ENCODE peak calls at places on chromosomes 6 and 20, in five cellular contexts. P, Z, T, M and E are unnamed samples.

GRCh38 chr6:36577298-36577697 is 16.9 kb upstream of the SRSF3 start:
- DNase-seq in Z (peak; percentile 33), M (no peak), P (peak; percentile 40), T (no peak), E (no peak)

GRCh38 chr20:56460459-56460858 is 8.0 kb upstream of the RTF2 start:
- DNase-seq in M (no peak), T (no peak), P (no peak), Z (no peak), E (no peak)

GRCh38 chr6:105753184-105754097 is 332.7 kb upstream of the PRDM1 start:
- DNase-seq in Z (peak; percentile 31), P (no peak), T (no peak), M (no peak), E (no peak)

GRCh38 chr6:93784794-93785757 is 365.7 kb upstream of the EPHA7 start:
- DNase-seq in P (no peak), M (no peak), Z (no peak), T (peak; percentile 84), E (no peak)

GRCh38 chr6:83884523-83884922 is 25.0 kb downstream of the CYB5R4 start:
- DNase-seq in P (peak; percentile 39), Z (peak; percentile 42), T (no peak), M (no peak), E (peak; percentile 37)

GRCh38 chr6:75278474-75279077 is 6.0 kb downstream of the TMEM30A start:
- DNase-seq in Z (no peak), M (no peak), T (no peak), P (no peak), E (no peak)

GRCh38 chr20:50916257-50916656 is 15.0 kb downstream of the ADNP start:
- DNase-seq in M (no peak), P (peak; percentile 40), T (no peak), Z (no peak), E (no peak)

GRCh38 chr6:3211681-3212080 is 15.8 kb downstream of the TUBB2B start:
- DNase-seq in T (no peak), M (no peak), Z (no peak), P (no peak), E (no peak)

GRCh38 chr6:143603474-143603873 is 74.3 kb upstream of the PHACTR2 start:
- DNase-seq in M (no peak), P (no peak), Z (no peak), T (no peak), E (no peak)

GRCh38 chr20:10466855-10467254 is 31.8 kb downstream of the SLX4IP start:
- DNase-seq in P (no peak), M (no peak), Z (no peak), T (no peak), E (no peak)

GRCh38 chr20:57426831-57427230 is 35.6 kb downstream of the RBM38 start:
- DNase-seq in Z (no peak), T (no peak), M (no peak), P (no peak), E (no peak)

GRCh38 chr6:43954311-43955131 is 172.7 kb downstream of the MRPL14 start:
- DNase-seq in T (no peak), Z (no peak), P (no peak), M (peak; percentile 40), E (no peak)

GRCh38 chr6:159908535-159908934 is 17.7 kb downstream of the MAS1 start:
- DNase-seq in T (no peak), M (no peak), Z (no peak), P (no peak), E (no peak)

GRCh38 chr20:47198254-47198671 is 158.2 kb downstream of the ZMYND8 start:
- DNase-seq in P (no peak), Z (no peak), M (no peak), T (no peak), E (peak; percentile 27)

GRCh38 chr6:7887278-7887991 is 23.2 kb downstream of the TXNDC5 start:
- DNase-seq in Z (no peak), P (no peak), M (no peak), T (no peak), E (no peak)

GRCh38 chr6:21745543-21746337 is 152.2 kb downstream of the SOX4 start:
- DNase-seq in M (no peak), Z (no peak), T (no peak), P (no peak), E (no peak)

GRCh38 chr6:34067814-34068213 is 78.1 kb downstream of the GRM4 start:
- DNase-seq in P (no peak), M (no peak), T (no peak), Z (no peak), E (no peak)
- TF ChIP-seq SIN3A in P (no peak), M (no peak), T (no peak), Z (no peak), E (no peak)

DNA sequence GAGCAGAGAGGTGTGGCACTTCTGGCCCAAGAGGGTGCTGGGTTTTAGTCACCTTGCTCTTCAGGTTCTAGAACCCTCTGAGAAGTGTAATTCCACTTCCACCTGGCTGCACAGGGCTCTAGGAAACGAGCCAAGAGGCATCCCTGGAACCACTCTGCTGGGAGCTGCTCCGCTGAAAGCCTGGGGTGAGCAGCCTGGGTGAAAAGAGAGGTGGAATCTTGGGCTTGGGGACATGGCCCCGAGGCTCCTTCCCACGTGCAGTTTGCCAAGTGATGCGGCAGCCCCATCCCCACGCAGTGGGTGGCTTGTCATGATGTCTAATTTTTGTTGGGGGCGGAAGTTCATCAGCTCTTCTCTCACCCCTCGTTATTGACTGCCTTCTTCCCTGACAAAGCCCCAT is 32.8 kb downstream of the PPP1R16B start:
- DNase-seq in M (no peak), T (no peak), Z (no peak), P (no peak), E (no peak)
- H3K27ac ChIP-seq in M (no peak overlapping the region), T (no peak overlapping the region), Z (no peak overlapping the region), P (no peak overlapping the region), E (peak overlapping the region; percentile 38)

GRCh38 chr6:20454201-20454824 is 52.6 kb downstream of the E2F3 start:
- DNase-seq in Z (no peak), P (no peak), M (no peak), T (no peak), E (no peak)

GRCh38 chr6:20458051-20458894 is 56.6 kb downstream of the E2F3 start:
- DNase-seq in P (peak; percentile 54), Z (no peak), T (no peak), M (no peak), E (no peak)

GRCh38 chr6:20459682-20460081 is 58.0 kb downstream of the E2F3 start:
- DNase-seq in M (no peak), T (no peak), Z (no peak), P (no peak), E (no peak)

GRCh38 chr6:20455175-20456075 is 53.7 kb downstream of the E2F3 start:
- DNase-seq in T (no peak), Z (no peak), M (no peak), P (no peak), E (no peak)
- TF ChIP-seq SIN3A in T (no peak), Z (no peak), M (no peak), P (no peak), E (no peak)

GRCh38 chr20:49344975-49345374 is 67.1 kb upstream of the ZNFX1 start:
- DNase-seq in M (no peak), Z (no peak), P (no peak), T (no peak), E (no peak)
- H3K27ac ChIP-seq in M (no peak overlapping the region), Z (no peak overlapping the region), P (no peak overlapping the region), T (peak overlapping the region; percentile 0), E (no peak overlapping the region)

DNA sequence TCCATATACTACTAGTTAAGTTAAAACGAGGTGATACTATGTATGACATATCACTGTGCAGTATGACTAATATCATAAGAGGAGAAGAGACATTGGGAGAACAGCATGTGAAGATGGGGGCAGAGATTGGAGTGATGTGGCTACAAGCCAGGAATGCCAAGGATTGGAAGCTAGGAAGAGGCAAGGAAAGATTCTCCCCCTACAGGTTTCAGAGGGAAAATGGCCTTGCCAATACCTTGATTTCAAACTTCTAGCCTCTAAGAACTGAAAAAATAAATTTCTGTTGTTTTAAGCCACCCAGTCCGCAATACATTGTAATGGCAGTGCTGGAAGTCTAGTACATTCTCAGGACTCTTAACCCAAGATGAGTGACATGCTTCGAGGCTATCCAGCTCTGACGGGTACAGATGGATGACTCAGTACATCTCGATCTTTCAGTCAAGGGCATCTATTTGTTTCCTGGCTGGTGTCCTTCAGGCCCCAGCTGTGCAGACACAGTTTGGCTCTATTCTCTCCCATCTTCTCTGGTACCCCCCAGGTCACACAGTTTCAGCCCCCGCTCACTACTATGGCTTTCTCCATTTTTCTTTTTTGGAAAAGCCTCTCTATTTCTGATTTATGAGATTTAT is 55.5 kb upstream of the THEMIS start:
- DNase-seq in Z (peak; percentile 23), M (no peak), T (no peak), P (no peak), E (no peak)
- TF ChIP-seq SIN3A in Z (no peak), M (no peak), T (no peak), P (no peak), E (no peak)

GRCh38 chr6:148790404-148790803 is 43.6 kb downstream of the UST start:
- DNase-seq in T (no peak), Z (no peak), P (no peak), M (no peak), E (no peak)
- H3K27ac ChIP-seq in T (no peak overlapping the region), Z (no peak overlapping the region), P (no peak overlapping the region), M (no peak overlapping the region), E (no peak overlapping the region)

GRCh38 chr6:1297746-1298145 is 14.2 kb upstream of the FOXQ1 start:
- DNase-seq in M (no peak), Z (no peak), T (no peak), P (no peak), E (no peak)

GRCh38 chr6:1298768-1299167 is 13.1 kb upstream of the FOXQ1 start:
- DNase-seq in T (no peak), P (no peak), Z (no peak), M (no peak), E (no peak)

GRCh38 chr6:1295420-1295819 is 16.5 kb upstream of the FOXQ1 start:
- DNase-seq in Z (no peak), P (no peak), M (no peak), T (no peak), E (no peak)

GRCh38 chr6:1296542-1296941 is 15.4 kb upstream of the FOXQ1 start:
- DNase-seq in Z (no peak), M (no peak), T (no peak), P (no peak), E (no peak)

GRCh38 chr6:1296079-1296478 is 15.8 kb upstream of the FOXQ1 start:
- DNase-seq in P (no peak), T (no peak), Z (no peak), M (no peak), E (no peak)
- TF ChIP-seq SIN3A in P (no peak), T (no peak), Z (no peak), M (no peak), E (no peak)

DNA sequence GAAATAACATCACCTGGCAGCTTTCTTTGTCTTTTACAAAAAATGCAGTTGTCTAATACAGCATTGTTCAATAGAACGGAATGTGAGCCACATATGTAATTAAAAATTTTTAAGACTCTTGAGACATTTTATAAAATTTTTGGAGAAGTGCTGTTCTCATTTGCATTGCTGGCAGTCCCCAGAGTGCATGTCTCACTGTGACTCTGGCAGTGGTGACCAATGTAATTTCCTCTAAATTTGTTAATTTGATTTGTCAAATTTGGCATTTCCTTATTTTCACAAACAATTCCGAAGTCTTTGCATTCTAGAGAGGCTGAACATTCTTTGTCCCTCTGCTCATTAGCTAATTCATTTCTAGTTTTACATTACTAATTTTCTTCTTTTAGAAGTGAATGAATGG is 68.7 kb upstream of the ARMC2 start:
- DNase-seq in P (no peak), T (no peak), Z (no peak), M (no peak), E (no peak)
- H3K27ac ChIP-seq in P (no peak overlapping the region), T (no peak overlapping the region), Z (no peak overlapping the region), M (no peak overlapping the region), E (no peak overlapping the region)

GRCh38 chr6:25452027-25452426 is 172.9 kb downstream of the CARMIL1 start:
- DNase-seq in T (no peak), Z (no peak), P (no peak), M (no peak), E (no peak)
- TF ChIP-seq SIN3A in T (no peak), Z (no peak), P (no peak), M (no peak), E (no peak)